ENCODE peak calls at places on chromosome 2, in four cellular contexts. L is breast epithelium, C is SK-N-SH, V is transverse colon. A is an unnamed sample.

GRCh38 chr2:190802810-190803209 is 77.8 kb upstream of the GLS start:
- DNase-seq in C (no peak), L (no peak), V (no peak), A (no peak)

GRCh38 chr2:159026170-159026569 is 57.7 kb downstream of the TANC1 start:
- DNase-seq in C (no peak), V (no peak), L (no peak), A (no peak)

GRCh38 chr2:219772103-219772502 is 144.7 kb downstream of the SLC4A3 start:
- DNase-seq in C (no peak), V (no peak), L (no peak), A (no peak)

GRCh38 chr2:172995323-172996244 is 80.1 kb upstream of the MAP3K20 start:
- DNase-seq in C (no peak), V (peak), L (peak), A (no peak)

GRCh38 chr2:178521304-178522150 is 41.3 kb downstream of the PLEKHA3 start:
- DNase-seq in C (no peak), V (no peak), L (no peak), A (no peak)

GRCh38 chr2:72236445-72237067 is 88.9 kb upstream of the CYP26B1 start:
- DNase-seq in C (no peak), V (no peak), L (no peak), A (no peak)

GRCh38 chr2:232693344-232693743 is 3.8 kb upstream of the GIGYF2 start:
- DNase-seq in V (no peak), C (no peak), L (peak), A (no peak)

GRCh38 chr2:181988154-181988924 is 2.7 kb downstream of the PPP1R1C start:
- DNase-seq in C (no peak), L (no peak), V (no peak), A (no peak)

GRCh38 chr2:174585111-174585510 is 12.5 kb downstream of the WIPF1 start:
- DNase-seq in V (no peak), C (no peak), L (no peak), A (no peak)

GRCh38 chr2:21042958-21043743 is 722 bp downstream of the APOB start:
- DNase-seq in C (peak), V (peak), L (no peak), A (peak)

GRCh38 chr2:195119231-195119630 is 537.8 kb upstream of the SLC39A10 start:
- DNase-seq in C (no peak), V (no peak), L (no peak), A (no peak)

GRCh38 chr2:42117923-42118758 is 51.0 kb upstream of the EML4 start:
- DNase-seq in L (no peak), C (no peak), V (no peak), A (no peak)

GRCh38 chr2:121505005-121505404 is 25.7 kb upstream of the RNU4ATAC start:
- DNase-seq in C (no peak), V (no peak), L (no peak), A (no peak)

GRCh38 chr2:47041065-47041464 is 114.0 kb downstream of the STPG4 start:
- DNase-seq in V (no peak), L (no peak), C (peak), A (no peak)

GRCh38 chr2:52500561-52500960 is 1267.0 kb upstream of the CHAC2 start:
- DNase-seq in V (no peak), C (no peak), L (no peak), A (no peak)

GRCh38 chr2:155021591-155021990 is 323.1 kb downstream of the KCNJ3 start:
- DNase-seq in V (no peak), L (no peak), C (no peak), A (no peak)

GRCh38 chr2:24435391-24436316 is 55.4 kb upstream of the NCOA1 start:
- DNase-seq in V (peak), C (peak), L (peak), A (no peak)

GRCh38 chr2:20584637-20585321 is 66.1 kb downstream of the HS1BP3 start:
- DNase-seq in L (peak), V (peak), C (no peak), A (peak)

GRCh38 chr2:74052732-74053712 is 68.3 kb downstream of the TET3 start:
- DNase-seq in L (no peak), V (no peak), C (no peak), A (no peak)

GRCh38 chr2:18345848-18346247 is 214.6 kb downstream of the RDH14 start:
- DNase-seq in C (no peak), V (no peak), L (peak), A (no peak)

GRCh38 chr2:111049792-111050640 is 70.7 kb upstream of the BCL2L11 start:
- DNase-seq in C (no peak), L (peak), V (peak), A (no peak)

GRCh38 chr2:60483400-60483799 is 70.1 kb downstream of the BCL11A start:
- DNase-seq in C (no peak), L (no peak), V (no peak), A (no peak)

GRCh38 chr2:52703004-52703403 is 1064.6 kb upstream of the CHAC2 start:
- DNase-seq in L (no peak), C (no peak), V (no peak), A (no peak)

GRCh38 chr2:241636182-241636982 is 576 bp downstream of the THAP4 start:
- DNase-seq in V (peak), C (peak), L (no peak), A (peak)

GRCh38 chr2:79638410-79638809 is 125.6 kb downstream of the CTNNA2 start:
- DNase-seq in V (no peak), L (no peak), C (peak), A (no peak)

GRCh38 chr2:236997086-236997485 is 88.6 kb upstream of the COPS8 start:
- DNase-seq in V (no peak), L (no peak), C (no peak), A (no peak)

GRCh38 chr2:218895758-218896500 is 15.3 kb downstream of the WNT10A start:
- DNase-seq in V (no peak), L (no peak), C (no peak), A (no peak)

GRCh38 chr2:223882715-223883114 is 45.3 kb upstream of the AP1S3 start:
- DNase-seq in V (no peak), L (no peak), C (no peak), A (no peak)

GRCh38 chr2:2270808-2271415 is 60.2 kb downstream of the MYT1L start:
- DNase-seq in V (no peak), C (no peak), L (peak), A (no peak)

GRCh38 chr2:9110346-9110884 is 96.2 kb upstream of the ASAP2 start:
- DNase-seq in C (peak), V (no peak), L (no peak), A (no peak)

GRCh38 chr2:134764164-134764563 is 45.4 kb upstream of the TMEM163 start:
- DNase-seq in V (no peak), C (no peak), L (no peak), A (no peak)

GRCh38 chr2:7685342-7686015 is 768.3 kb downstream of the RNF144A start:
- DNase-seq in L (no peak), C (no peak), V (no peak), A (no peak)

GRCh38 chr2:199940373-199940772 is 14.9 kb downstream of the TYW5 start:
- DNase-seq in V (no peak), C (peak), L (no peak), A (no peak)

GRCh38 chr2:165572155-165572554 is 102.7 kb downstream of the CSRNP3 start:
- DNase-seq in C (peak), V (no peak), L (no peak), A (no peak)
- TF ChIP-seq POLR2AphosphoS5 in C (peak), V (no peak), L (no peak), A (no peak)

GRCh38 chr2:85584857-85585780 is 888 bp downstream of the VAMP5 start:
- DNase-seq in L (no peak), V (peak), C (peak), A (no peak)

GRCh38 chr2:85588218-85589044 is 4.2 kb downstream of the VAMP5 start:
- DNase-seq in V (no peak), C (no peak), L (no peak), A (no peak)

GRCh38 chr2:85583667-85584353 is 421 bp upstream of the VAMP5 start:
- DNase-seq in L (no peak), C (no peak), V (no peak), A (no peak)

GRCh38 chr2:85584354-85584856 is at the start of gene VAMP5:
- DNase-seq in V (peak), C (peak), L (no peak), A (peak)

GRCh38 chr2:85585781-85586105 is 1.5 kb downstream of the VAMP5 start:
- DNase-seq in L (no peak), V (no peak), C (no peak), A (no peak)
- TF ChIP-seq POLR2AphosphoS5 in L (no peak), V (peak), C (no peak), A (no peak)

GRCh38 chr2:188974184-188974583 is at the start of gene COL3A1:
- DNase-seq in C (no peak), V (peak), L (no peak), A (no peak)
- TF ChIP-seq POLR2AphosphoS5 in C (peak), V (peak), L (no peak), A (no peak)

GRCh38 chr2:36820942-36821605 is 124.6 kb downstream of the VIT start:
- DNase-seq in L (peak), C (no peak), V (peak), A (no peak)
- TF ChIP-seq POLR2AphosphoS5 in L (no peak), C (no peak), V (no peak), A (no peak)

DNA sequence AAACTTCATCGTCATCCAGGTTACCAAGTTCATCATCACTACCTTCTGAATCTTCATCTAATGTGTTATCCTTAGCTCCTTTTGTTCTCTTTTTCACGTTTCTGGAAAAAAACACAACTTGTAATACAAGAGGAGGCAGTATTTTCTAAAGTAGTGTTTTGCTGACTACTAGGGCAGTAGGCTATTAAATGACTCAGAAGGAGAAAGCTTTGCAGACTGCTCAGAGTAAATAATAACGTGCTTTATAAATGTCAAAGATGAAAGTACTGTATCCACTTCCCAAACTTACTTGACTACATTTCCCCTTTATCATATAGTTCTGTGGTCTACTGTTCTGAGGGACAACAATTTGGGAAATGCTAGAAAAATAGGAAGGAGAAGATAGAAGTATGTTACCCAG is 15.6 kb downstream of the CEBPZOS start:
- DNase-seq in V (no peak), L (no peak), C (no peak), A (no peak)
- TF ChIP-seq POLR2AphosphoS5 in V (no peak), L (no peak), C (no peak), A (no peak)

DNA sequence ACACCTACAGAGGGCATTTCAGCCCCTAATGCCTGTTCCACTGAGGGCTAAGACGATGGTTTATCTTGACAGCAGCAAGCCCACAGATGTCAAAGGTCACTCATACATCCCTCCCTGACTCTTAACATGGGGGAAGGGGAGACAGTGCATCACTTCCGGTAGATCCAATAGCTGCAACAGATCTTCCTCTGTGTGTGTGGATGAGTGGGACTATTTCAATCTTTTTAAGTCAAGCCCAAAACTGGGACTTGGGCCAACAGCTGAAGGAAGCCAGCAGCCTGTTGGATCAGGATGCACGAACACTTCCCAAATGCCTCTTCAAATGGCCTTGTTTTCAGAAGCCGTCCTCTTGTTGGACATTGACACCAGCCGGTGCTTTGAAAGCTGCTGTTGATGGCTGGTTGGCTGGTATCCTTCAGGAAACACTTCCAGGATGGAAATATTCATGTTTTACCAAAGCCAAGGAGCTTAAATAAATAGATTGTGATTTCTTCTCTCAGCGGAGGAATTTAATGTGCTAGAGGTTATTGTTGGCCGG is 59.2 kb downstream of the IL1R2 start:
- DNase-seq in C (no peak), L (peak), V (peak), A (no peak)
- TF ChIP-seq POLR2AphosphoS5 in C (no peak), L (peak), V (peak), A (peak)

GRCh38 chr2:66813976-66814375 is 379.1 kb downstream of the MEIS1 start:
- DNase-seq in V (no peak), C (no peak), L (no peak), A (no peak)

GRCh38 chr2:66815886-66816285 is 381.0 kb downstream of the MEIS1 start:
- DNase-seq in C (no peak), V (no peak), L (no peak), A (no peak)

GRCh38 chr2:66814916-66815315 is 380.0 kb downstream of the MEIS1 start:
- DNase-seq in V (no peak), C (no peak), L (no peak), A (no peak)

DNA sequence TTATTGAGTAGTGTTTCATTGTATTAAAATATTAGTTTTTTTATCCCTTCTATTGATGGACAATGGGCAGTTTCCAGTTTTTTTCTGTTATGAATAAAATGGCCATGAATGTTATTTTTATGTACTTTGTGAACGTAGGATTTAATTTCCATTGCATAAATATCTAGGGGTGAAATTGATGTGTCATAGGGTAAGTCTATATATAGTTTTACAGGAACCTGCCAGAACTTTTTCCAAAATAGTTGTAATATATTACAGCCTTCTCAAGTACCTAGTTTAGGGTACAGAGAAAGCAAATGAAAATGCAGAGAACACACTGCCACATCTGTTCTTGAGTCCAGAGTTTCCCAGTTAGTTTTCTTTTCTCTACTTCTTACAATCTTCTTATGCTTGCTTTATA is 378.6 kb downstream of the MEIS1 start:
- DNase-seq in L (no peak), V (no peak), C (no peak), A (no peak)
- TF ChIP-seq POLR2AphosphoS5 in L (no peak), V (no peak), C (no peak), A (no peak)

GRCh38 chr2:197168705-197169104 is 141.9 kb downstream of the ANKRD44 start:
- DNase-seq in V (peak), L (no peak), C (peak), A (peak)

GRCh38 chr2:197171582-197171981 is 139.0 kb downstream of the ANKRD44 start:
- DNase-seq in C (no peak), V (no peak), L (no peak), A (no peak)

GRCh38 chr2:197174539-197175094 is 136.0 kb downstream of the ANKRD44 start:
- DNase-seq in C (no peak), V (no peak), L (no peak), A (no peak)

GRCh38 chr2:197167608-197168287 is 142.8 kb downstream of the ANKRD44 start:
- DNase-seq in L (no peak), V (no peak), C (no peak), A (no peak)

GRCh38 chr2:197170137-197170682 is 140.4 kb downstream of the ANKRD44 start:
- DNase-seq in C (no peak), V (no peak), L (no peak), A (no peak)
- TF ChIP-seq POLR2AphosphoS5 in C (no peak), V (no peak), L (peak), A (no peak)

A was measured in spleen.